ENCODE peak calls at places on chromosomes 1 and 21, in four cellular contexts. S is NCI-H345; B is stimulated activated CD8-positive, alpha-beta memory T cell treated with anti-CD3 and anti-CD28 coated beads, Interleukin-2, amount 100 ng/mL, for 1 hour; N is endothelial cell. Q is an unnamed sample.

GRCh38 chr1:160256396-160257046 is 5.8 kb downstream of the DCAF8 start:
- DNase-seq in S (no peak), B (no peak), N (no peak), Q (peak)

GRCh38 chr1:178282949-178283367 is 189.1 kb downstream of the RASAL2 start:
- DNase-seq in S (no peak), B (no peak), N (no peak), Q (no peak)

GRCh38 chr1:115428262-115428661 is 90.2 kb upstream of the NGF start:
- DNase-seq in S (no peak), B (no peak), N (no peak), Q (no peak)

GRCh38 chr1:51063121-51063520 is 38.9 kb upstream of the C1orf185 start:
- DNase-seq in S (no peak), B (no peak), N (no peak), Q (no peak)

GRCh38 chr21:45508607-45509565 is 33.4 kb downstream of the SLC19A1 start:
- DNase-seq in S (no peak), B (no peak), N (no peak), Q (no peak)

GRCh38 chr1:93817819-93818569 is 61.0 kb downstream of the DNTTIP2 start:
- DNase-seq in S (no peak), B (no peak), N (no peak), Q (no peak)

GRCh38 chr1:109786107-109786470 is 22.4 kb upstream of the EPS8L3 start:
- DNase-seq in S (no peak), B (no peak), N (no peak), Q (no peak)

GRCh38 chr1:35164893-35165292 is 28.1 kb downstream of the SFPQ start:
- DNase-seq in S (no peak), B (no peak), N (no peak), Q (no peak)

GRCh38 chr1:181151378-181152326 is 63.2 kb downstream of the IER5 start:
- DNase-seq in S (no peak), B (no peak), N (no peak), Q (no peak)

GRCh38 chr1:108815566-108815965 is 41.3 kb downstream of the AKNAD1 start:
- DNase-seq in S (no peak), B (no peak), N (no peak), Q (no peak)

GRCh38 chr1:78101514-78101913 is 55.7 kb downstream of the GIPC2 start:
- DNase-seq in S (no peak), B (no peak), N (no peak), Q (no peak)

GRCh38 chr21:17438642-17439041 is 74.2 kb upstream of the CXADR start:
- DNase-seq in S (peak), B (no peak), N (no peak), Q (no peak)

GRCh38 chr1:91853397-91853796 is 32.6 kb downstream of the TGFBR3 start:
- DNase-seq in S (no peak), B (no peak), N (no peak), Q (no peak)

GRCh38 chr21:42330380-42331336 is 15.4 kb upstream of the TFF3 start:
- DNase-seq in S (no peak), B (no peak), N (no peak), Q (no peak)

GRCh38 chr1:119010201-119010600 is 22.1 kb upstream of the TBX15 start:
- DNase-seq in S (no peak), B (no peak), N (no peak), Q (no peak)

GRCh38 chr21:44802396-44803153 is 955 bp upstream of the UBE2G2 start:
- DNase-seq in S (no peak), B (no peak), N (no peak), Q (no peak)